ENCODE peak calls at places on chromosomes 4 and X, in seven cellular contexts. P is H54, D is adrenal gland, G is tibial nerve, H is transverse colon, M is heart left ventricle, Y is HCT116. N is an unnamed sample.

GRCh38 chrX:9163153-9163790 is 129.3 kb upstream of the FAM9B start:
- DNase-seq in P (no peak), D (no peak), G (no peak), H (no peak), M (no peak), Y (no peak), N (no peak)

GRCh38 chr4:110618091-110619000 is 4.5 kb downstream of the PITX2 start:
- DNase-seq in P (no peak), D (no peak), G (no peak), H (peak; percentile 16), M (no peak), Y (no peak), N (no peak)

GRCh38 chr4:101346562-101347266 is 612 bp downstream of the PPP3CA start:
- DNase-seq in P (peak; percentile 10), D (peak; percentile 73), G (peak; percentile 42), H (peak; percentile 63), M (peak; percentile 59), Y (no peak), N (peak; percentile 79)

GRCh38 chrX:11435568-11435967 is 142.4 kb downstream of the AMELX start:
- DNase-seq in P (no peak), D (no peak), G (no peak), H (no peak), M (no peak), Y (no peak), N (no peak)

GRCh38 chr4:187075514-187075913 is 351.9 kb upstream of the FAT1 start:
- DNase-seq in P (no peak), D (no peak), G (no peak), H (no peak), M (no peak), Y (no peak), N (no peak)

GRCh38 chr4:107916623-107917022 is 14.7 kb upstream of the CYP2U1 start:
- DNase-seq in P (no peak), D (no peak), G (no peak), H (no peak), M (no peak), Y (no peak), N (no peak)

GRCh38 chrX:2512501-2512900 is 11.7 kb upstream of the DHRSX start:
- DNase-seq in P (no peak), D (no peak), G (no peak), H (no peak), M (no peak), Y (no peak), N (no peak)

GRCh38 chrX:11899091-11899490 is 141.1 kb downstream of the MSL3 start:
- DNase-seq in P (peak; percentile 0), D (no peak), G (no peak), H (no peak), M (no peak), Y (no peak), N (no peak)

GRCh38 chr4:651884-652642 is 22.0 kb downstream of the ATP5ME start:
- DNase-seq in P (no peak), D (no peak), G (no peak), H (no peak), M (no peak), Y (no peak), N (no peak)

GRCh38 chr4:127632420-127633403 is at the start of gene INTU:
- DNase-seq in P (peak; percentile 53), D (peak; percentile 97), G (peak; percentile 88), H (peak; percentile 92), M (peak; percentile 94), Y (peak; percentile 92), N (peak; percentile 87)
- TF ChIP-seq POLR2A in P (no peak), D (peak; percentile 40), G (peak; percentile 31), H (no peak), M (no peak), Y (no peak), N (peak; percentile 54)

DNA sequence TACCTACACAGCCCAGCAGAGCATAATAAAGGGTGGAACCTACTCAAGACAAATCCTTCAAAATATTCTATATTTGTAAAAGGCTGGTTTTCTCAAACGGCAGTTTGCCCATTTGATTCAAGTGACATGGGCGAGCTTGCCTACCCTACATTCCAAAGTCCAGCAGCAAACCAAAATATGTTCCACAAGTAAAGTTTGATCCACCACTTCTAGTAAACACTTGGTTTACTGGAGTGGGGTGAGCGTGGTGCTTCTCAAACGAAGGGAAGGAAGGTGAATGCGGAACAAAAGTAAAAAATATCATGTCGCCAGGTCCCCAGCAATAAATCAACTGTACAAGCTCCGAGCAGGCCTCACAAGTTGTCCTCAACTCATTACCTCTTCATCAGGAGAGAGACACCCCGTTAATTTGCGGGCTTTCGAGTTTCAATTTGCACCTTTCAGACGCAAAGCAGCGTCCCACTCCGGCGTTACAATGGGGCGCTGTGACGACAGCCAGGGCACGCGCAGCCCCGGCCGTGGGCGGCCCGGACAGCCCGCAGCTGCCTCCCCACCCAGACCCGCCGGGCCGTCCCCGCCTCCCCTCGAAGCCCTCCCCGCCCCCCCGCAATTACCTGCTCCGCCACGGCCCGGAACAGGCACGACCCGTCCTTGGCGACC is 1.1 kb downstream of the OTUD4 start:
- DNase-seq in P (no peak), D (peak; percentile 72), G (peak; percentile 43), H (peak; percentile 85), M (peak; percentile 79), Y (peak; percentile 26), N (peak; percentile 83)
- TF ChIP-seq POLR2A in P (peak; percentile 45), D (peak; percentile 64), G (peak; percentile 62), H (peak; percentile 67), M (no peak), Y (no peak), N (peak; percentile 66)

DNA sequence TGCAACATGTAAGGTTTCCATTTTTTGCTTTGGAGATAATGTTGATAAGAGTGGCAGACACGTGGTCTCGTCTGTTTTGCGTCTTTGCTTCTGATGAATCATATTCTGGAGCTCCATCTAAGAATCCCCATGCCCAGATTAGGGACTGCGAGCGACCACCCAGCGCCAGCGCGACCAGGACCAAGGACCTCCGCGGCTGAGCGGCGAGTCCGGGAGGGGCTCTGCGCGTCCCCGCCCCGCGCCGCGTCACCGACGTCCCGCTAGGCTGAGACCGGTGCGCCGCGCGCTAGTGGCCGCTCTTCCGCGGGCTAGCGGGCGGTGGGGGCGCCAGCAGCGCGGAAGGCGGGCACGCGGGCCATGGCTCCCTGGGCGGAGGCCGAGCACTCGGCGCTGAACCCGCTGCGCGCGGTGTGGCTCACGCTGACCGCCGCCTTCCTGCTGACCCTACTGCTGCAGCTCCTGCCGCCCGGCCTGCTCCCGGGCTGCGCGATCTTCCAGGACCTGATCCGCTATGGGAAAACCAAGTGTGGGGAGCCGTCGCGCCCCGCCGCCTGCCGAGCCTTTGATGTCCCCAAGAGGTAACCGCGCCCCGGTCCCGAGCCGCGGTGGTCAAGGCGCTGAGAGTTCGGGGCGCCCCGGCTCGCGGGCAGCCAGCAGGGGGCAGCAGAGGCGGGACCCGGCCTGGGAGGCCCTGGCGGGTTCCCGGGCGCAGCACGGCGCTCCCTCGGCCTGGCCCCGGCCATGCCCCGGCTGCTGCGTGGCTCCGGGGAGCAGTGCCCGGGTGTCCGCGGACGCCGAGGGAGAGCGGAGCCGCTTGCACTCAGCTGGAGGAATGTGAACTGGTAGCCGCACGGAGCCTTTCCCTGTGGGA is at the start of gene SRD5A3:
- DNase-seq in P (peak; percentile 53), D (peak; percentile 87), G (peak; percentile 70), H (peak; percentile 90), M (peak; percentile 86), Y (peak; percentile 63), N (peak; percentile 89)
- TF ChIP-seq POLR2A in P (peak; percentile 78), D (peak; percentile 61), G (peak; percentile 58), H (peak; percentile 29), M (no peak), Y (peak; percentile 86), N (peak; percentile 84)

GRCh38 chr4:74037076-74037475 is 1.4 kb downstream of the CXCL3 start:
- DNase-seq in P (no peak), D (no peak), G (no peak), H (no peak), M (no peak), Y (no peak), N (peak; percentile 30)
- TF ChIP-seq POLR2A in P (no peak), D (no peak), G (no peak), H (no peak), M (no peak), Y (no peak), N (no peak)

DNA sequence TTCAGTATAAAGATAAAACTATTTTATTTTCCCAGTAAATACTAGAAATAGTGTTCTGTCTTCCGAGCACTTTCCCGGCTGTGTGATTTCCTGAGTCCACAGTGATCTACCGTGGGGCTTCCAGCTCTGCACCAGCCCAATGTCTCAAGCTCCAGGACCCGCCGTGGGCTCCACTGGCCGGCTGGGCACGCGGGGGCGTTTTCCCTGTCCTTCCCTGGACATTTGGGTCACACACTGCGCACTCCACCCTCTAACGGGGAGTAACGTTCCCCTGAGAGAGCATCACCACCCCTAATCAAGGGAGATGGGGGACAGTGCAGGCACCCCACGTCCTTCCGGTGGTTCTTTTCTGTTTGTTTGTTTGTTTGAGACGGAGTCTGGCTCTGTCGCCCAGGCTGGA is 844.6 kb upstream of the FRG1 start:
- DNase-seq in P (no peak), D (no peak), G (no peak), H (no peak), M (no peak), Y (no peak), N (no peak)
- TF ChIP-seq POLR2A in P (no peak), D (no peak), G (no peak), H (no peak), M (no peak), Y (no peak), N (no peak)

GRCh38 chrX:123962794-123963373 is 1.4 kb downstream of the STAG2 start:
- DNase-seq in P (peak; percentile 42), D (peak; percentile 94), G (peak; percentile 76), H (peak; percentile 89), M (peak; percentile 92), Y (peak; percentile 75), N (peak; percentile 92)
- TF ChIP-seq POLR2A in P (peak; percentile 39), D (peak; percentile 90), G (peak; percentile 73), H (peak; percentile 85), M (no peak), Y (no peak), N (peak; percentile 91)

DNA sequence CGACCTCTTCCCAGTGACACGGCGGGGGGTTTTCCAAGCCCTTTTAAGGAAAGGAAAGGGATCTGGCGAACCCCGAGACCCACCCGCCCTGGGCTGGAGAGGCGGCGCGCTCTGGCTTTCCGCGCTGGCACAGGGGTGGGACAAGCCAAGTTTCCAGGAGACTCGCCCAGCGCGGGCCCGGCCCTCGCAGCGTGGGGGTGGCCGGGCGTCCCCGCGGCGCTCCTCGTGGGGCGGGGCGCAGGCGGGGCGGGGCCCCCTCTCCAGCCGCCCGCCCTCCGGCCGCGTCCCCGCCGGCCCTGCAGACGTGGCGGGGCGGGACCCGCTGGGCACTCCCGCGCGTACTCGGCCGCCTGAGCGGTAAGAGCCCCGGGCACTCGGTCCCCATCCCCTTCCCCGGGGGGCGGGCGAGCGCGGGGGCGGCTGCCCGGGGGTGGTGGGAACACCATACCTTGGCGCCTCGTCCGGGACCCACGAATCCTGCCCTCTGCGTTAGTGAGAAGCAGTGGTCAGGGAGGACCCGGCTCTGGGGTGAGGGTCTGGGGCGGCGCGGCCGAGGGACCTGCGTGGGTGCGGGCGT is at the start of gene FAM114A1:
- DNase-seq in P (peak; percentile 70), D (peak; percentile 83), G (peak; percentile 71), H (peak; percentile 89), M (peak; percentile 87), Y (no peak), N (peak; percentile 83)
- TF ChIP-seq POLR2A in P (peak; percentile 45), D (peak; percentile 84), G (peak; percentile 77), H (peak; percentile 72), M (no peak), Y (no peak), N (no peak)

N was measured in erythroblast.